ENCODE peak calls at places on chromosomes 16 and 17, in five cellular contexts. Q, F, O, S and I are unnamed samples.

GRCh38 chr17:75506134-75506533 is 9.2 kb downstream of the CASKIN2 start:
- DNase-seq in Q (no peak), F (no peak), O (peak; percentile 11), S (no peak), I (no peak)

GRCh38 chr16:31695667-31696066 is 168.0 kb downstream of the AHSP start:
- DNase-seq in Q (no peak), F (no peak), O (no peak), S (peak; percentile 35), I (peak; percentile 84)

GRCh38 chr16:4404247-4404966 is 12.0 kb downstream of the CORO7 start:
- DNase-seq in Q (no peak), F (no peak), O (no peak), S (no peak), I (peak; percentile 38)

GRCh38 chr16:47780213-47780612 is 319.1 kb downstream of the PHKB start:
- DNase-seq in Q (no peak), F (no peak), O (no peak), S (no peak), I (no peak)

GRCh38 chr17:4786516-4786915 is 352 bp upstream of the VMO1 start:
- DNase-seq in Q (no peak), F (no peak), O (no peak), S (no peak), I (no peak)

GRCh38 chr17:40312131-40312731 is 3.3 kb downstream of the RARA start:
- DNase-seq in Q (no peak), F (peak; percentile 60), O (peak; percentile 54), S (no peak), I (no peak)

GRCh38 chr17:9472094-9472493 is 103.5 kb downstream of the STX8 start:
- DNase-seq in Q (no peak), F (no peak), O (no peak), S (no peak), I (no peak)

GRCh38 chr16:81524382-81524781 is 79.8 kb downstream of the CMIP start:
- DNase-seq in Q (peak; percentile 36), F (no peak), O (no peak), S (no peak), I (no peak)

GRCh38 chr16:3022208-3022696 is 1.5 kb downstream of the HCFC1R1 start:
- DNase-seq in Q (peak; percentile 88), F (peak; percentile 95), O (peak; percentile 84), S (peak; percentile 68), I (no peak)

GRCh38 chr16:87829123-87829980 is 40.0 kb downstream of the SLC7A5 start:
- DNase-seq in Q (no peak), F (no peak), O (no peak), S (no peak), I (no peak)

GRCh38 chr16:54402270-54402669 is 115.7 kb upstream of the IRX3 start:
- DNase-seq in Q (no peak), F (no peak), O (peak; percentile 65), S (no peak), I (no peak)

GRCh38 chr17:38910325-38910724 is 15.1 kb upstream of the LASP1NB start:
- DNase-seq in Q (no peak), F (peak; percentile 5), O (no peak), S (no peak), I (no peak)
- H3K4me1 ChIP-seq in Q (no peaks in the 10 kb centered on the region), F (peaks cover 20% of the 10 kb centered on the region), O (peaks cover 88% of the 10 kb centered on the region), S (peaks cover 17% of the 10 kb centered on the region), I (peaks cover 5% of the 10 kb centered on the region)

GRCh38 chr17:81958633-81959342 is 2.2 kb downstream of the NOTUM start:
- DNase-seq in Q (no peak), F (no peak), O (no peak), S (no peak), I (no peak)
- H3K27me3 ChIP-seq in Q (peaks cover 5% of the 10 kb centered on the region), F (peaks cover 23% of the 10 kb centered on the region), O (peaks cover 68% of the 10 kb centered on the region), S (peaks cover 5% of the 10 kb centered on the region), I (peaks cover 5% of the 10 kb centered on the region)

GRCh38 chr17:58341861-58342475 is 10.0 kb downstream of the SUPT4H1 start:
- DNase-seq in Q (no peak), F (no peak), O (no peak), S (no peak), I (no peak)

GRCh38 chr17:58343131-58343530 is 8.9 kb downstream of the SUPT4H1 start:
- DNase-seq in Q (no peak), F (no peak), O (no peak), S (no peak), I (no peak)

GRCh38 chr17:58344047-58344790 is 7.8 kb downstream of the SUPT4H1 start:
- DNase-seq in Q (peak; percentile 45), F (no peak), O (no peak), S (peak; percentile 83), I (peak; percentile 85)

GRCh38 chr17:58345500-58345899 is 6.5 kb downstream of the SUPT4H1 start:
- DNase-seq in Q (no peak), F (no peak), O (no peak), S (no peak), I (no peak)

GRCh38 chr17:58344791-58345157 is 7.2 kb downstream of the SUPT4H1 start:
- DNase-seq in Q (no peak), F (no peak), O (no peak), S (peak; percentile 55), I (no peak)
- H3K4me1 ChIP-seq in Q (no peaks in the 10 kb centered on the region), F (no peaks in the 10 kb centered on the region), O (no peaks in the 10 kb centered on the region), S (peaks cover 66% of the 10 kb centered on the region), I (peaks cover 66% of the 10 kb centered on the region)

GRCh38 chr17:19539841-19540311 is 6.2 kb downstream of the SLC47A1 start:
- DNase-seq in Q (no peak), F (no peak), O (no peak), S (no peak), I (no peak)
- H3K27me3 ChIP-seq in Q (no peaks in the 10 kb centered on the region), F (no peaks in the 10 kb centered on the region), O (peaks cover 4% of the 10 kb centered on the region), S (no peaks in the 10 kb centered on the region), I (no peaks in the 10 kb centered on the region)

DNA sequence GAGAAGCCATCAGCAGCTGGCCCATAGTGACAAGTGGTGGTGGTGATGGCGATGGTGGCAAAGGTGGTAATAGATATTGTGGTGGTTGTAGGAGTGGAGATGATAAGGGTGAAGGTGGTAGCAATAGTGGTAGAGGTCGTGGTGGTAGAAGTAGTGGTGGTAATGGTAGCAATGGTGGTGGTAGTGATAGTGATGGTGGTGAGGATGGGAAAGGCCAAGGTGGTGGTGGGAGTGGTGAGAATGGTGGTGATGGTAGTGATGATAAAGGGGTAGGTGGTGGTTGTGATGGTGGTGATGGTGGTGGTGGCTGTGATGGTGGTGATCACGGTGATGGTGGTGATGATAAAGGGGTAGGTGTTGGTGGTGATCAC is 13.1 kb downstream of the CDH5 start:
- DNase-seq in Q (no peak), F (no peak), O (no peak), S (no peak), I (no peak)
- H3K4me1 ChIP-seq in Q (no peaks in the 10 kb centered on the region), F (no peaks in the 10 kb centered on the region), O (peaks cover 76% of the 10 kb centered on the region), S (no peaks in the 10 kb centered on the region), I (no peaks in the 10 kb centered on the region)

DNA sequence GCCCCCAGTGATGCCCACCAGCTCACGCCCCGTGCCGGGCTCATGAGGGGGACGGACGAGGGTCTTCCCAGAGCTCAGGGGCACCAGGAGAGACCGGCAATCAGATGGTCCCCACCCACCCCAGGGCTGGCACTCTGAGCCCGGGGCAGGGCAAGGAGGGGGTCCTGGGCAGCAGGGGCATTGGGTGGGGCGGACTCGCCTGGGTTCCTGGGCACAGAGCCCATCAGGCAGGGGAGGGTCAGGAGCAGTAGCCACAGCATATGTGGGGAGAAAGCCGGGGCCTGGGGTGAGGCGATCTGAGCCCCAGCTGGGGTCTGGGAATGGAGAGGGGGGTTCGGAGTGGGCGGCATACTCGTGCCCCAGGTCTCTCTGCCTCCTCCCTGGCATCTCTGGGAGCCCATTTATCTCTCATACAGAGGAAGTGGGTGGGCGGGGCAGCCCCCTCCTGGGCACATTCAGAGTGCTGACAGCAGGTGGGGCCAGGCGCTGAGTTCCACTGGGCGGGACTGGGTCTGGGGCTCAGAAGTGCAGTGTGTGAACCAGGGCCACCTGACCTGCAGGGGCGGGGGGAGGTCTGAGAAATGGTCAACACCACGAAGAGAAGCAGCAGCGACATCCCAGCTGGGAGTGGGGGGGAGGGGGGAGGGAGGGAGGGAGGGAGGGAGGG is 20.5 kb upstream of the UBE2I start:
- DNase-seq in Q (no peak), F (no peak), O (no peak), S (no peak), I (no peak)
- H3K27me3 ChIP-seq in Q (no peaks in the 10 kb centered on the region), F (peaks cover 76% of the 10 kb centered on the region), O (peaks cover 78% of the 10 kb centered on the region), S (peaks cover 2% of the 10 kb centered on the region), I (no peaks in the 10 kb centered on the region)

GRCh38 chr17:42287305-42288077 is 807 bp upstream of the STAT5A start:
- DNase-seq in Q (no peak), F (peak; percentile 47), O (peak; percentile 55), S (peak; percentile 13), I (peak; percentile 33)
- H3K4me1 ChIP-seq in Q (no peaks in the 10 kb centered on the region), F (peaks cover 13% of the 10 kb centered on the region), O (peaks cover 52% of the 10 kb centered on the region), S (peaks cover 41% of the 10 kb centered on the region), I (peaks cover 24% of the 10 kb centered on the region)